ENCODE peak calls at places on chromosome 3, in four cellular contexts. One of them, this sample, is unnamed.
A peak's percentile ranks its signal among the peaks of the same experiment; 100 is the strongest.

GRCh38 chr3:85726241-85726640 is 767.5 kb downstream of the CADM2 start:
- DNase-seq in PC-9: no peak
- DNase-seq in GM12865: no peak
- DNase-seq in heart left ventricle: no peak
- DNase-seq in this sample: no peak

GRCh38 chr3:132549890-132550578 is 47.0 kb upstream of the ACKR4 start:
- DNase-seq in PC-9: no peak
- DNase-seq in GM12865: peak; percentile 24
- DNase-seq in heart left ventricle: no peak
- DNase-seq in this sample: no peak

GRCh38 chr3:45993421-45994027 is 2.1 kb downstream of the FYCO1 start:
- DNase-seq in PC-9: no peak
- DNase-seq in GM12865: peak; percentile 39
- DNase-seq in heart left ventricle: no peak
- DNase-seq in this sample: no peak

GRCh38 chr3:179942560-179943075 is 94.1 kb downstream of the PEX5L start:
- DNase-seq in PC-9: no peak
- DNase-seq in GM12865: no peak
- DNase-seq in heart left ventricle: no peak
- DNase-seq in this sample: no peak

GRCh38 chr3:127457094-127457475 is 133.4 kb downstream of the TPRA1 start:
- DNase-seq in PC-9: peak; percentile 42
- DNase-seq in GM12865: no peak
- DNase-seq in heart left ventricle: no peak
- DNase-seq in this sample: no peak

GRCh38 chr3:113051222-113051804 is 60.5 kb downstream of the GTPBP8 start:
- DNase-seq in PC-9: peak; percentile 82
- DNase-seq in GM12865: peak; percentile 88
- DNase-seq in heart left ventricle: peak; percentile 83
- DNase-seq in this sample: peak; percentile 96

GRCh38 chr3:178406206-178406605 is 130.0 kb upstream of the KCNMB2 start:
- DNase-seq in PC-9: no peak
- DNase-seq in GM12865: no peak
- DNase-seq in heart left ventricle: no peak
- DNase-seq in this sample: no peak

GRCh38 chr3:128313936-128314335 is 152.8 kb downstream of the DNAJB8 start:
- DNase-seq in PC-9: no peak
- DNase-seq in GM12865: no peak
- DNase-seq in heart left ventricle: no peak
- DNase-seq in this sample: no peak

GRCh38 chr3:86673981-86674380 is 317.0 kb downstream of the VGLL3 start:
- DNase-seq in PC-9: no peak
- DNase-seq in GM12865: no peak
- DNase-seq in heart left ventricle: no peak
- DNase-seq in this sample: no peak

GRCh38 chr3:120438971-120439370 is 11.8 kb downstream of the FSTL1 start:
- DNase-seq in PC-9: no peak
- DNase-seq in GM12865: no peak
- DNase-seq in heart left ventricle: peak; percentile 75
- DNase-seq in this sample: no peak

DNA sequence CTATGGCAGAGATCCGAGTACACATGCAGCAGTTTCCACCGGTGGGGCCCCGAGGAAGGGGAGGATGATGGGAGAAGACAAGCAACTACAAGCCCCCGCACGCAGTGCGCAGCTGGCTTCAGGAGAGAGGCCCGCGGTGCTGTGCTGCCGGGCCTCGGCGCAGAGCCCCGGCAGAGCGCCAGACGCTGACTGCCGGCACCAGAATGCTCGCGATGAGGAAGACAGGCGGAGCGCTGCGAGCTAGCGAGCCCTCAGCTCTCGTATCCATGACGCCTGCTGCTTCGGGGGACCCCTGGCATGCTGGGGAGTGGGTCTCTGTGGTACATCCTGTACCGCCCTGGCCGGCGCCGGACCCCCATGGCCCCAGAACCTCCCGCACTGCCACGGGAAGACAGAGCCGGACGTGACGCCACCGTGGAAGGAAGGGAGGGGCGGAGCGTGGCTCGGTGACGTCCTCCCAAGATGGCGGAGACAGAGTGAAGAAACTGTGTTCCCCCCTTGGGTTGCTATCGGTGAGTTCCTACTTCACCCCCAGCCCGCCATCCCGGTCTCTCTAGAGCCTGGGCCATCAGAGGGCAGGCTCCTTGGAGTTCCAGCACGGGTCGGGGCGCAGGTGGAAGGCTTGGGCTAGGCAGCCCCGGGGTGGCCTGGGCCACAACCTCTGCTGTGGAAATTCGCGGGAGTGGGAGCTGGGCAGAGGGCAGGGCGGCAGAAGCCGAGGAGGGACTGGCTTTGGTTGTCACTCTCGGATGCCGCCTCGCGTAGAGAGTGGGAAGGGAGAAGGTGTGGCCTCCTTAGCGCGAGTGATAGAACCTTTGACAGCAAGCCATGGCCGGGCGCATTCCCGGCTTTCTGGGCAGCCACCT is at the start of gene MYNN:
- DNase-seq in PC-9: peak; percentile 91
- DNase-seq in GM12865: peak; percentile 95
- DNase-seq in heart left ventricle: peak; percentile 94
- DNase-seq in this sample: peak; percentile 79
- TF ChIP-seq CTCF in PC-9: no peak
- TF ChIP-seq CTCF in GM12865: no peak
- TF ChIP-seq CTCF in heart left ventricle: no peak
- TF ChIP-seq CTCF in this sample: no peak

GRCh38 chr3:129609591-129610169 is 3.2 kb upstream of the PLXND1 start:
- DNase-seq in PC-9: no peak
- DNase-seq in GM12865: no peak
- DNase-seq in heart left ventricle: no peak
- DNase-seq in this sample: no peak

GRCh38 chr3:129607391-129608068 is 1.1 kb upstream of the PLXND1 start:
- DNase-seq in PC-9: no peak
- DNase-seq in GM12865: no peak
- DNase-seq in heart left ventricle: no peak
- DNase-seq in this sample: no peak

GRCh38 chr3:129608936-129609590 is 2.6 kb upstream of the PLXND1 start:
- DNase-seq in PC-9: no peak
- DNase-seq in GM12865: no peak
- DNase-seq in heart left ventricle: no peak
- DNase-seq in this sample: no peak

GRCh38 chr3:129606522-129607390 is at the start of gene PLXND1:
- DNase-seq in PC-9: peak; percentile 74
- DNase-seq in GM12865: no peak
- DNase-seq in heart left ventricle: peak; percentile 86
- DNase-seq in this sample: peak; percentile 46

GRCh38 chr3:129608087-129608935 is 1.8 kb upstream of the PLXND1 start:
- DNase-seq in PC-9: no peak
- DNase-seq in GM12865: no peak
- DNase-seq in heart left ventricle: no peak
- DNase-seq in this sample: no peak
- TF ChIP-seq CTCF in PC-9: no peak
- TF ChIP-seq CTCF in GM12865: no peak
- TF ChIP-seq CTCF in heart left ventricle: peak; percentile 24
- TF ChIP-seq CTCF in this sample: no peak

GRCh38 chr3:23926736-23927135 is 9.8 kb downstream of the RPL15 start:
- DNase-seq in PC-9: no peak
- DNase-seq in GM12865: no peak
- DNase-seq in heart left ventricle: no peak
- DNase-seq in this sample: no peak
- TF ChIP-seq CTCF in PC-9: no peak
- TF ChIP-seq CTCF in GM12865: no peak
- TF ChIP-seq CTCF in heart left ventricle: no peak
- TF ChIP-seq CTCF in this sample: no peak

DNA sequence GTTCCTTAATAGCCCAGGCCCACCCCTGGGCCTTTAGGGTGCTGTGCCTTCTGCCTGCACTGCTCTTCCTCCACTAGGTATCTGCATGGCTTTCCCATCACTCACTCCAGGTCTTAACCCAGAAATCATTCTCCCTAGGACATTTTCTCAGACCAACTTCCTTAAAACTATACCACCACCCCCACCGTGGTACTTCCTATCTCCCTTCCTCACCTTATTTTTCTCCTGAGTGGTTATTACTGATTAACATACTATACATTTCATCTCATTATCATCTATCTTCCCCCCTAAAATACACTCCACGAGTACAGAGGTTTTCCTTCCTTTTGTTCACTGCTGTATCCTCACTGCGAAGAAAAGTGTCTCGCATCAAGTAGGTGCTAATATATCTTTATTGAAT is 115.2 kb downstream of the ANO10 start:
- DNase-seq in PC-9: no peak
- DNase-seq in GM12865: no peak
- DNase-seq in heart left ventricle: no peak
- DNase-seq in this sample: no peak
- TF ChIP-seq CTCF in PC-9: no peak
- TF ChIP-seq CTCF in GM12865: no peak
- TF ChIP-seq CTCF in heart left ventricle: no peak
- TF ChIP-seq CTCF in this sample: no peak

DNA sequence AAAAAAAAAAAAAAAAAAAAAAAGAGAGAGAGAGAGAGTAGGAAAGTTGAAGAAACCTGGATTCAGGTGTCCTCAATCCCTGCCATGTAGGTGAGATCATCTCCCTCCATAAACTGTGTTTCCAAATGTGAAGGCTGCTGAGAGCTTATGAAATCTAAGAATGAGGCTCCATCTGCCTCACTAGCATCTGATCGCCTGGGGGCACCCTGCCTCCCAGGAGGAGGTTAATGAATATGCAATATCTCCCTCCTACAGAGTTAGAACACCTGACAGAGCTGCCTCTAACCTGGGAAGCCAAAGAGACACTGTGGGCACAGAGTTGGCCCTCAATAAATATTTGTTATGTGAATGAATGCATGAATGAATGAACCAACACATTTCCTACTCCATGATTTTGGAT is 23.8 kb upstream of the ZNF148 start:
- DNase-seq in PC-9: peak; percentile 13
- DNase-seq in GM12865: peak; percentile 24
- DNase-seq in heart left ventricle: no peak
- DNase-seq in this sample: no peak
- TF ChIP-seq CTCF in PC-9: no peak
- TF ChIP-seq CTCF in GM12865: peak; percentile 12
- TF ChIP-seq CTCF in heart left ventricle: no peak
- TF ChIP-seq CTCF in this sample: no peak

DNA sequence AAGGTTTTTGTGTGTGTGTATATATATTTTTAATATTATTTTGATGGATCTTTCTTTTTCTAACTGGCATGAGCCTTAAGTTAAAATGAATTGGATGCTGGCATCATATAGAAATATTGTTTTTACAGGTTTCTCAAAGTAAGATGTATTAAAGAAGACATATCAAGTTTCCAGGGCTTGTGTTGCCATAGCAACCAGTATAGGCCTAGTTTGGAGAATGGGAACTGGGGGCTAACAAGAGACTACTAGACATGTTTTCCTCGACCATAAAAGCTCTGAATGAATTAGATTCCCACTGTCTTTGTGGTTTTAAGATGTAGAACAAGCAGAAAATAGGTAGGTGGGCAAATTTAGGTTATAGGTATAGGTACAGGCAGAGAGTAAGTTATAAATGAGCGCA is 771.4 kb downstream of the TUSC7 start:
- DNase-seq in PC-9: no peak
- DNase-seq in GM12865: no peak
- DNase-seq in heart left ventricle: no peak
- DNase-seq in this sample: no peak
- TF ChIP-seq CTCF in PC-9: no peak
- TF ChIP-seq CTCF in GM12865: no peak
- TF ChIP-seq CTCF in heart left ventricle: no peak
- TF ChIP-seq CTCF in this sample: no peak

This sample was measured in neural crest cell.